ENCODE peak calls at places on chromosomes 7 and 10, in ten cellular contexts. H, V, S, J, O, F, M, X, R and K are unnamed samples.

GRCh38 chr7:265192-265997 is 24.6 kb upstream of the FOXL3 start:
- DNase-seq in H (peak), V (no peak), S (no peak), J (no peak), O (no peak), F (no peak), M (no peak), X (no peak), R (no peak), K (no peak)

GRCh38 chr10:74145133-74145532 is 5.5 kb downstream of the AP3M1 start:
- DNase-seq in H (no peak), V (no peak), S (peak), J (no peak), O (no peak), F (no peak), M (no peak), X (peak), R (peak), K (no peak)

GRCh38 chr10:133124357-133125211 is 35.4 kb upstream of the KNDC1 start:
- DNase-seq in H (peak), V (peak), S (no peak), J (no peak), O (no peak), F (no peak), M (peak), X (peak), R (no peak), K (no peak)

GRCh38 chr7:141483044-141483443 is 68.2 kb upstream of the AGK start:
- DNase-seq in H (no peak), V (no peak), S (no peak), J (peak), O (no peak), F (no peak), M (no peak), X (no peak), R (no peak), K (peak)

GRCh38 chr10:16948335-16948734 is 131.1 kb upstream of the RSU1 start:
- DNase-seq in H (no peak), V (no peak), S (no peak), J (peak), O (no peak), F (no peak), M (no peak), X (no peak), R (no peak), K (no peak)

GRCh38 chr7:122588621-122589020 is 110.3 kb downstream of the RNF133 start:
- DNase-seq in H (no peak), V (no peak), S (no peak), J (no peak), O (no peak), F (no peak), M (no peak), X (no peak), R (no peak), K (no peak)

GRCh38 chr7:151381333-151382078 is 28.3 kb downstream of the WDR86 start:
- DNase-seq in H (no peak), V (peak), S (no peak), J (no peak), O (no peak), F (no peak), M (no peak), X (no peak), R (no peak), K (no peak)

GRCh38 chr10:21449288-21449966 is 76.1 kb downstream of the SKIDA1 start:
- DNase-seq in H (no peak), V (peak), S (no peak), J (no peak), O (no peak), F (no peak), M (no peak), X (no peak), R (no peak), K (peak)

GRCh38 chr7:132500727-132501410 is 75.4 kb downstream of the PLXNA4 start:
- DNase-seq in H (peak), V (peak), S (no peak), J (no peak), O (no peak), F (no peak), M (no peak), X (peak), R (no peak), K (no peak)

GRCh38 chr7:2666588-2667250 is 21.3 kb upstream of the AMZ1 start:
- DNase-seq in H (no peak), V (no peak), S (no peak), J (no peak), O (no peak), F (no peak), M (no peak), X (no peak), R (no peak), K (no peak)